ENCODE peak calls at places on chromosomes 5 and 9, in ten cellular contexts. H is cardiac fibroblast; X is WTC11; Q is stimulated activated CD8-positive, alpha-beta memory T cell treated with anti-CD3 and anti-CD28 coated beads, Interleukin-15, amount 100 ng/mL, for 1 hour; J is GM12865; M is heart left ventricle; C is stimulated activated naive B cell treated with anti-CD40 and anti-IgM and Interleukin-4, amounts not matched to agents 10 μg/mL and 1 μg/mL and 100 μg/mL, for 72 hours; Y is activated naive CD4-positive, alpha-beta T cell treated with anti-CD3 and anti-CD28 coated beads, Interleukin-2, amount 50 U/mL, for 72 hours; T is hepatocyte; D is ascending aorta. W is an unnamed sample.

GRCh38 chr9:107588393-107588792 is 98.8 kb upstream of the KLF4 start:
- DNase-seq in H (no peak), X (no peak), Q (no peak), J (no peak), M (no peak), C (no peak), Y (no peak), T (no peak), D (no peak), W (no peak)

GRCh38 chr5:160315968-160316367 is 3.6 kb upstream of the CCNJL start:
- DNase-seq in H (peak), X (no peak), Q (no peak), J (peak), M (no peak), C (no peak), Y (no peak), T (peak), D (no peak), W (peak)

GRCh38 chr9:94159069-94159915 is 75.0 kb downstream of the PTPDC1 start:
- DNase-seq in H (no peak), X (no peak), Q (no peak), J (no peak), M (no peak), C (no peak), Y (no peak), T (no peak), D (peak), W (no peak)

GRCh38 chr5:75603421-75603820 is 7.8 kb upstream of the ANKDD1B start:
- DNase-seq in H (no peak), X (no peak), Q (no peak), J (no peak), M (no peak), C (no peak), Y (no peak), T (no peak), D (no peak), W (no peak)

GRCh38 chr9:89234636-89235035 is 56.0 kb upstream of the SHC3 start:
- DNase-seq in H (peak), X (peak), Q (no peak), J (peak), M (no peak), C (peak), Y (peak), T (no peak), D (no peak), W (peak)

GRCh38 chr9:121785673-121786542 is 134.5 kb downstream of the DAB2IP start:
- DNase-seq in H (no peak), X (no peak), Q (no peak), J (no peak), M (no peak), C (no peak), Y (no peak), T (no peak), D (no peak), W (no peak)

GRCh38 chr9:77424993-77425392 is 223.1 kb downstream of the GNA14 start:
- DNase-seq in H (peak), X (no peak), Q (no peak), J (no peak), M (no peak), C (no peak), Y (no peak), T (no peak), D (no peak), W (no peak)

GRCh38 chr9:125495137-125496119 is 211.6 kb downstream of the MAPKAP1 start:
- DNase-seq in H (no peak), X (no peak), Q (no peak), J (peak), M (no peak), C (no peak), Y (no peak), T (no peak), D (no peak), W (no peak)

GRCh38 chr9:129164246-129164930 is 13.7 kb downstream of the IER5L start:
- DNase-seq in H (peak), X (no peak), Q (no peak), J (no peak), M (no peak), C (no peak), Y (no peak), T (peak), D (peak), W (no peak)

GRCh38 chr5:36279054-36279698 is 22.5 kb downstream of the RANBP3L start:
- DNase-seq in H (peak), X (no peak), Q (no peak), J (no peak), M (no peak), C (no peak), Y (no peak), T (no peak), D (no peak), W (no peak)

GRCh38 chr5:131488463-131488862 is 146.6 kb downstream of the RAPGEF6 start:
- DNase-seq in H (peak), X (no peak), Q (no peak), J (peak), M (no peak), C (no peak), Y (no peak), T (no peak), D (no peak), W (peak)

GRCh38 chr9:130331573-130331972 is 66.0 kb downstream of the HMCN2 start:
- DNase-seq in H (peak), X (no peak), Q (no peak), J (no peak), M (peak), C (no peak), Y (no peak), T (peak), D (no peak), W (no peak)

GRCh38 chr5:168301593-168302388 is 10.3 kb downstream of the WWC1 start:
- DNase-seq in H (no peak), X (no peak), Q (no peak), J (no peak), M (no peak), C (no peak), Y (no peak), T (peak), D (no peak), W (peak)

W was measured in RPMI8226.